ENCODE peak calls at places on chromosome 22, in seven cellular contexts. V, U, Y, Z, N, P and B are unnamed samples.

GRCh38 chr22:36463783-36464184 is 17.7 kb downstream of the TXN2 start:
- DNase-seq in Y (no peak), V (peak; percentile 54), N (no peak), Z (peak; percentile 81), P (peak; percentile 81), U (no peak), B (no peak)

GRCh38 chr22:17563936-17564391 is 666 bp downstream of the SLC25A18 start:
- DNase-seq in Z (no peak), N (peak; percentile 57), U (peak; percentile 30), V (no peak), P (no peak), Y (no peak), B (peak; percentile 62)

GRCh38 chr22:45261407-45262088 is 20.9 kb upstream of the KIAA0930 start:
- DNase-seq in P (no peak), N (no peak), U (no peak), V (no peak), Z (no peak), Y (no peak), B (no peak)

GRCh38 chr22:43094085-43094484 is 4.9 kb upstream of the TTLL1 start:
- DNase-seq in V (peak; percentile 54), U (no peak), N (no peak), Y (no peak), Z (peak; percentile 73), P (no peak), B (no peak)

GRCh38 chr22:37199839-37200161 is 11.8 kb upstream of the C1QTNF6 start:
- DNase-seq in U (no peak), Y (no peak), N (no peak), V (peak; percentile 76), P (no peak), Z (no peak), B (no peak)

GRCh38 chr22:35785181-35785923 is 67.7 kb downstream of the APOL5 start:
- DNase-seq in N (no peak), Z (no peak), U (peak; percentile 30), P (no peak), Y (no peak), V (no peak), B (no peak)

GRCh38 chr22:20524004-20524481 is 16.6 kb downstream of the MED15 start:
- DNase-seq in U (no peak), Z (no peak), P (no peak), Y (no peak), N (no peak), V (no peak), B (no peak)

GRCh38 chr22:32546935-32547334 is 72.3 kb downstream of the FBXO7 start:
- DNase-seq in P (no peak), V (no peak), N (no peak), U (no peak), Z (no peak), Y (no peak), B (no peak)

GRCh38 chr22:37498289-37498909 is 12.2 kb upstream of the MFNG start:
- DNase-seq in N (no peak), Y (no peak), V (no peak), U (no peak), Z (no peak), P (peak; percentile 69), B (no peak)

GRCh38 chr22:26545827-26546226 is 33.6 kb upstream of the TFIP11 start:
- DNase-seq in P (no peak), V (no peak), Y (no peak), U (no peak), N (no peak), Z (no peak), B (no peak)

GRCh38 chr22:46085831-46086576 is 64.3 kb upstream of the PPARA start:
- DNase-seq in P (no peak), Z (peak; percentile 87), N (peak; percentile 83), V (peak; percentile 60), Y (no peak), U (no peak), B (peak; percentile 32)

GRCh38 chr22:47810505-47811500 is 1048.4 kb downstream of the TBC1D22A start:
- DNase-seq in Z (no peak), U (no peak), Y (no peak), V (no peak), N (no peak), P (no peak), B (no peak)

GRCh38 chr22:32325416-32325801 is 32.3 kb upstream of the RFPL3 start:
- DNase-seq in V (peak; percentile 44), U (no peak), Z (no peak), Y (no peak), P (peak; percentile 13), N (no peak), B (no peak)

GRCh38 chr22:27100789-27101188 is 443.4 kb downstream of the MIAT start:
- DNase-seq in N (no peak), Z (no peak), V (no peak), Y (peak; percentile 60), P (peak; percentile 67), U (peak; percentile 76), B (no peak)

GRCh38 chr22:29394931-29395581 is 6.7 kb upstream of the AP1B1 start:
- DNase-seq in P (peak; percentile 88), V (peak; percentile 72), Z (peak; percentile 75), U (peak; percentile 78), N (peak; percentile 65), Y (peak; percentile 45), B (peak; percentile 82)

GRCh38 chr22:25137577-25138525 is 61.8 kb upstream of the CRYBB3 start:
- DNase-seq in P (no peak), Z (no peak), N (no peak), Y (no peak), V (peak; percentile 68), U (no peak), B (no peak)

GRCh38 chr22:32407936-32408335 is 4.1 kb downstream of the RTCB start:
- DNase-seq in Z (no peak), P (no peak), N (no peak), Y (no peak), U (no peak), V (no peak), B (no peak)

GRCh38 chr22:21613553-21614233 is 16.1 kb downstream of the YDJC start:
- DNase-seq in P (no peak), N (no peak), U (no peak), V (no peak), Y (no peak), Z (no peak), B (no peak)

GRCh38 chr22:43060213-43060612 is 29.0 kb downstream of the TTLL1 start:
- DNase-seq in Z (no peak), V (no peak), U (no peak), N (no peak), Y (no peak), P (peak; percentile 46), B (no peak)

GRCh38 chr22:17106161-17106784 is 14.9 kb downstream of the TMEM121B start:
- DNase-seq in N (no peak), V (no peak), P (no peak), Z (no peak), U (no peak), Y (no peak), B (no peak)

GRCh38 chr22:41659941-41660340 is 28.7 kb downstream of the SNU13 start:
- DNase-seq in U (no peak), N (no peak), Y (no peak), Z (no peak), V (peak; percentile 20), P (no peak), B (no peak)

GRCh38 chr22:42431401-42432019 is 693 bp downstream of the NFAM1 start:
- DNase-seq in N (no peak), P (no peak), Y (no peak), V (no peak), U (no peak), Z (no peak), B (peak; percentile 43)

GRCh38 chr22:21876486-21877176 is 9.2 kb upstream of the MAPK1 start:
- DNase-seq in U (no peak), P (no peak), Z (no peak), N (no peak), V (peak; percentile 32), Y (no peak), B (no peak)

DNA sequence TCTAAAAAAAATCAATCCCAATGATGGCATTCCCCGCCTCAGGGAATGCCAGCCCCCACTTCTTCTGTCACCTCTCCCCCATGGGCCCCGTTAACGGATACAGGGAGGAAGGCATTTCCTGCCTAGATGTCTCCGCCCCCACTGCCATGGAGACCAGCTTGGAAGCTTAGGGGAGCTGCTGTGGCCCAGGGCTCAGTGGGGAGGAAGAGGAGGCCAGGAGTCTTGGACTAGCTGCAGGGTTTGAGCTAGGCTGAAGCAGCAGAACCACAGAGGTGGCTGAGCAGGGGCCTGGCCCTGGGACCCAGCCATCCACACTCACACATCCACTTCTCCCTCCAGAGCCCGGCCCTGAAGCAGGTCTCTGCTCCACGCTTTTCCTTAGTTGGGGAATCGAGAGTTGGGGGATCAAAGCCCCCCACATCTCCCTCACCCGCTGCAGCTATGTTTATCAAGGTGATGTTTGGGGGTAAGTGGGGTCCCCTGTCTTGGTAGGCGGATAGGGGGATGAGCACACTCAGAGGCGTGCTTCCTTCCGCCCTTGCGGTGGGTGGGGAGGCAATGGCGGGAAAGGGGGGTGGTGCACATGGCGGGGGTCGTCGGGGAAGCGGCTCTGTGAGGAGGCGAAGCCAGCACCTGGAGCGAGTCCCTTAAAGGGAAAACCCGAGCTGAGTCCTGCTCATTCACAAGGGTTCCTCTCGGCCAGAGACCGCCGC is at the start of gene C22orf15:
- DNase-seq in V (no peak), Y (no peak), U (peak; percentile 19), N (no peak), Z (no peak), P (no peak), B (no peak)
- H3K4me3 ChIP-seq in V (no peak within 1 kb of the TSS), Y (no peak within 1 kb of the TSS), U (peak within 1 kb of the TSS; percentile 7), N (no peak within 1 kb of the TSS), Z (peak within 1 kb of the TSS; percentile 42), P (no peak within 1 kb of the TSS), B (peak within 1 kb of the TSS; percentile 15)

GRCh38 chr22:39529487-39529851 is 3.1 kb downstream of the RPS19BP1 start:
- DNase-seq in U (no peak), N (no peak), V (no peak), Z (no peak), P (no peak), Y (no peak), B (no peak)

GRCh38 chr22:39532215-39533071 is at the start of gene RPS19BP1:
- DNase-seq in Y (peak; percentile 99), N (peak; percentile 100), U (peak; percentile 100), P (peak; percentile 100), Z (peak; percentile 98), V (peak; percentile 99), B (peak; percentile 99)

GRCh38 chr22:39528681-39529486 is 3.7 kb downstream of the RPS19BP1 start:
- DNase-seq in V (peak; percentile 88), P (peak; percentile 92), U (peak; percentile 93), Y (peak; percentile 85), Z (peak; percentile 96), N (peak; percentile 85), B (peak; percentile 91)

GRCh38 chr22:39530136-39530535 is 2.4 kb downstream of the RPS19BP1 start:
- DNase-seq in U (no peak), V (no peak), Y (no peak), P (no peak), Z (no peak), N (no peak), B (no peak)

GRCh38 chr22:39530692-39531331 is 1.7 kb downstream of the RPS19BP1 start:
- DNase-seq in Y (no peak), V (no peak), Z (no peak), P (peak; percentile 44), U (peak; percentile 36), N (no peak), B (no peak)
- H3K4me3 ChIP-seq in Y (no peak overlapping the region), V (no peak overlapping the region), Z (peak overlapping the region; percentile 95), P (no peak overlapping the region), U (no peak overlapping the region), N (no peak overlapping the region), B (no peak overlapping the region)

GRCh38 chr22:38881464-38881871 is 9.5 kb upstream of the CBX6 start:
- DNase-seq in Z (no peak), Y (peak; percentile 35), N (peak; percentile 74), P (peak; percentile 67), U (peak; percentile 34), V (peak; percentile 75), B (no peak)
- H3K4me3 ChIP-seq in Z (no peak overlapping the region), Y (no peak overlapping the region), N (no peak overlapping the region), P (no peak overlapping the region), U (no peak overlapping the region), V (no peak overlapping the region), B (peak overlapping the region; percentile 25)

GRCh38 chr22:49052023-49052538 is 775.6 kb downstream of the BRD1 start:
- DNase-seq in Z (no peak), U (no peak), Y (no peak), N (no peak), V (no peak), P (no peak), B (peak; percentile 36)
- H3K4me3 ChIP-seq in Z (peak overlapping the region; percentile 48), U (peak overlapping the region; percentile 36), Y (no peak overlapping the region), N (peak overlapping the region; percentile 7), V (peak overlapping the region; percentile 21), P (no peak overlapping the region), B (peak overlapping the region; percentile 39)